ENCODE peak calls at places on chromosomes 2 and 18, in four cellular contexts. One of them, this sample, is unnamed.

GRCh38 chr2:218839893-218840292 is 8.3 kb upstream of the PRKAG3 start:
- DNase-seq in NCI-H1417 treated with DMSO at 0.1 percent for 48 hours: no peak
- DNase-seq in kidney glomerular epithelial cell: no peak
- DNase-seq in AG04450: no peak
- DNase-seq in this sample: no peak

GRCh38 chr2:133526468-133526769 is 41.8 kb downstream of the NCKAP5 start:
- DNase-seq in NCI-H1417 treated with DMSO at 0.1 percent for 48 hours: no peak
- DNase-seq in kidney glomerular epithelial cell: no peak
- DNase-seq in AG04450: no peak
- DNase-seq in this sample: no peak

GRCh38 chr18:22169889-22170420 is 566 bp downstream of the GATA6 start:
- DNase-seq in NCI-H1417 treated with DMSO at 0.1 percent for 48 hours: no peak
- DNase-seq in kidney glomerular epithelial cell: peak; percentile 55
- DNase-seq in AG04450: no peak
- DNase-seq in this sample: no peak

GRCh38 chr2:72961853-72962468 is 44.6 kb downstream of the EMX1 start:
- DNase-seq in NCI-H1417 treated with DMSO at 0.1 percent for 48 hours: no peak
- DNase-seq in kidney glomerular epithelial cell: no peak
- DNase-seq in AG04450: no peak
- DNase-seq in this sample: no peak

GRCh38 chr18:35267809-35268208 is 22.2 kb downstream of the ZSCAN30 start:
- DNase-seq in NCI-H1417 treated with DMSO at 0.1 percent for 48 hours: peak; percentile 73
- DNase-seq in kidney glomerular epithelial cell: no peak
- DNase-seq in AG04450: no peak
- DNase-seq in this sample: no peak

GRCh38 chr18:3323900-3324299 is 62.0 kb downstream of the MYL12B start:
- DNase-seq in NCI-H1417 treated with DMSO at 0.1 percent for 48 hours: no peak
- DNase-seq in kidney glomerular epithelial cell: no peak
- DNase-seq in AG04450: no peak
- DNase-seq in this sample: no peak

GRCh38 chr18:23992119-23992940 is 22.2 kb upstream of the TTC39C start:
- DNase-seq in NCI-H1417 treated with DMSO at 0.1 percent for 48 hours: no peak
- DNase-seq in kidney glomerular epithelial cell: no peak
- DNase-seq in AG04450: no peak
- DNase-seq in this sample: no peak

GRCh38 chr18:46174317-46175039 is 70.3 kb downstream of the HAUS1 start:
- DNase-seq in NCI-H1417 treated with DMSO at 0.1 percent for 48 hours: no peak
- DNase-seq in kidney glomerular epithelial cell: peak; percentile 26
- DNase-seq in AG04450: no peak
- DNase-seq in this sample: no peak

GRCh38 chr2:7801212-7801611 is 880.6 kb upstream of the ID2 start:
- DNase-seq in NCI-H1417 treated with DMSO at 0.1 percent for 48 hours: no peak
- DNase-seq in kidney glomerular epithelial cell: no peak
- DNase-seq in AG04450: no peak
- DNase-seq in this sample: no peak

GRCh38 chr2:160227252-160227651 is 27.2 kb upstream of the ITGB6 start:
- DNase-seq in NCI-H1417 treated with DMSO at 0.1 percent for 48 hours: no peak
- DNase-seq in kidney glomerular epithelial cell: peak; percentile 88
- DNase-seq in AG04450: no peak
- DNase-seq in this sample: no peak

GRCh38 chr2:158999458-158999857 is 31.0 kb downstream of the TANC1 start:
- DNase-seq in NCI-H1417 treated with DMSO at 0.1 percent for 48 hours: no peak
- DNase-seq in kidney glomerular epithelial cell: peak; percentile 19
- DNase-seq in AG04450: no peak
- DNase-seq in this sample: no peak

GRCh38 chr18:78378403-78378802 is 601.2 kb upstream of the SALL3 start:
- DNase-seq in NCI-H1417 treated with DMSO at 0.1 percent for 48 hours: no peak
- DNase-seq in kidney glomerular epithelial cell: no peak
- DNase-seq in AG04450: no peak
- DNase-seq in this sample: no peak

GRCh38 chr2:36565712-36566111 is 32.3 kb downstream of the FEZ2 start:
- DNase-seq in NCI-H1417 treated with DMSO at 0.1 percent for 48 hours: no peak
- DNase-seq in kidney glomerular epithelial cell: no peak
- DNase-seq in AG04450: no peak
- DNase-seq in this sample: no peak

GRCh38 chr2:98454500-98455235 is 10.0 kb downstream of the INPP4A start:
- DNase-seq in NCI-H1417 treated with DMSO at 0.1 percent for 48 hours: no peak
- DNase-seq in kidney glomerular epithelial cell: peak; percentile 11
- DNase-seq in AG04450: no peak
- DNase-seq in this sample: no peak

GRCh38 chr18:36212301-36212977 is 25.1 kb downstream of the MOCOS start:
- DNase-seq in NCI-H1417 treated with DMSO at 0.1 percent for 48 hours: no peak
- DNase-seq in kidney glomerular epithelial cell: no peak
- DNase-seq in AG04450: no peak
- DNase-seq in this sample: no peak

GRCh38 chr18:32937007-32937540 is 164.3 kb upstream of the KLHL14 start:
- DNase-seq in NCI-H1417 treated with DMSO at 0.1 percent for 48 hours: no peak
- DNase-seq in kidney glomerular epithelial cell: peak; percentile 46
- DNase-seq in AG04450: no peak
- DNase-seq in this sample: no peak

GRCh38 chr2:174153757-174154680 is 94.3 kb downstream of the OLA1 start:
- DNase-seq in NCI-H1417 treated with DMSO at 0.1 percent for 48 hours: no peak
- DNase-seq in kidney glomerular epithelial cell: no peak
- DNase-seq in AG04450: peak; percentile 60
- DNase-seq in this sample: no peak

GRCh38 chr2:68768461-68768860 is 33.9 kb downstream of the ARHGAP25 start:
- DNase-seq in NCI-H1417 treated with DMSO at 0.1 percent for 48 hours: no peak
- DNase-seq in kidney glomerular epithelial cell: no peak
- DNase-seq in AG04450: no peak
- DNase-seq in this sample: no peak

GRCh38 chr18:48740846-48741485 is 202.1 kb downstream of the CTIF start:
- DNase-seq in NCI-H1417 treated with DMSO at 0.1 percent for 48 hours: no peak
- DNase-seq in kidney glomerular epithelial cell: no peak
- DNase-seq in AG04450: no peak
- DNase-seq in this sample: no peak

GRCh38 chr18:35343488-35343935 is 708 bp downstream of the ZNF24 start:
- DNase-seq in NCI-H1417 treated with DMSO at 0.1 percent for 48 hours: no peak
- DNase-seq in kidney glomerular epithelial cell: no peak
- DNase-seq in AG04450: no peak
- DNase-seq in this sample: no peak

GRCh38 chr18:63132819-63133200 is 186.8 kb downstream of the BCL2 start:
- DNase-seq in NCI-H1417 treated with DMSO at 0.1 percent for 48 hours: no peak
- DNase-seq in kidney glomerular epithelial cell: no peak
- DNase-seq in AG04450: no peak
- DNase-seq in this sample: no peak

GRCh38 chr2:201923436-201923975 is 110.1 kb upstream of the FZD7 start:
- DNase-seq in NCI-H1417 treated with DMSO at 0.1 percent for 48 hours: no peak
- DNase-seq in kidney glomerular epithelial cell: no peak
- DNase-seq in AG04450: no peak
- DNase-seq in this sample: no peak

GRCh38 chr2:238744951-238745350 is 102.9 kb upstream of the TWIST2 start:
- DNase-seq in NCI-H1417 treated with DMSO at 0.1 percent for 48 hours: no peak
- DNase-seq in kidney glomerular epithelial cell: no peak
- DNase-seq in AG04450: no peak
- DNase-seq in this sample: no peak

GRCh38 chr2:181943411-181944124 is 42.1 kb upstream of the PPP1R1C start:
- DNase-seq in NCI-H1417 treated with DMSO at 0.1 percent for 48 hours: no peak
- DNase-seq in kidney glomerular epithelial cell: no peak
- DNase-seq in AG04450: no peak
- DNase-seq in this sample: no peak

GRCh38 chr2:11305958-11306357 is 38.5 kb downstream of the ROCK2 start:
- DNase-seq in NCI-H1417 treated with DMSO at 0.1 percent for 48 hours: no peak
- DNase-seq in kidney glomerular epithelial cell: no peak
- DNase-seq in AG04450: peak; percentile 54
- DNase-seq in this sample: no peak

GRCh38 chr2:42917374-42918017 is 125.1 kb upstream of the HAAO start:
- DNase-seq in NCI-H1417 treated with DMSO at 0.1 percent for 48 hours: no peak
- DNase-seq in kidney glomerular epithelial cell: peak; percentile 86
- DNase-seq in AG04450: no peak
- DNase-seq in this sample: no peak

GRCh38 chr2:128043041-128043440 is 15.2 kb upstream of the SAP130 start:
- DNase-seq in NCI-H1417 treated with DMSO at 0.1 percent for 48 hours: no peak
- DNase-seq in kidney glomerular epithelial cell: no peak
- DNase-seq in AG04450: no peak
- DNase-seq in this sample: no peak

GRCh38 chr18:41126541-41127235 is 828.3 kb upstream of the PIK3C3 start:
- DNase-seq in NCI-H1417 treated with DMSO at 0.1 percent for 48 hours: no peak
- DNase-seq in kidney glomerular epithelial cell: peak; percentile 62
- DNase-seq in AG04450: no peak
- DNase-seq in this sample: no peak

GRCh38 chr18:13216092-13216582 is 2.4 kb upstream of the LDLRAD4 start:
- DNase-seq in NCI-H1417 treated with DMSO at 0.1 percent for 48 hours: no peak
- DNase-seq in kidney glomerular epithelial cell: peak; percentile 77
- DNase-seq in AG04450: no peak
- DNase-seq in this sample: no peak

GRCh38 chr18:3773303-3773702 is 323.3 kb downstream of the TGIF1 start:
- DNase-seq in NCI-H1417 treated with DMSO at 0.1 percent for 48 hours: no peak
- DNase-seq in kidney glomerular epithelial cell: peak; percentile 23
- DNase-seq in AG04450: no peak
- DNase-seq in this sample: no peak

GRCh38 chr2:136238552-136239346 is 120.8 kb upstream of the CXCR4 start:
- DNase-seq in NCI-H1417 treated with DMSO at 0.1 percent for 48 hours: no peak
- DNase-seq in kidney glomerular epithelial cell: no peak
- DNase-seq in AG04450: no peak
- DNase-seq in this sample: no peak

GRCh38 chr18:62954341-62954740 is 239.0 kb downstream of the PHLPP1 start:
- DNase-seq in NCI-H1417 treated with DMSO at 0.1 percent for 48 hours: peak; percentile 63
- DNase-seq in kidney glomerular epithelial cell: no peak
- DNase-seq in AG04450: no peak
- DNase-seq in this sample: peak; percentile 17

GRCh38 chr2:70897203-70897976 is 38.3 kb upstream of the ATP6V1B1 start:
- DNase-seq in NCI-H1417 treated with DMSO at 0.1 percent for 48 hours: no peak
- DNase-seq in kidney glomerular epithelial cell: no peak
- DNase-seq in AG04450: no peak
- DNase-seq in this sample: no peak

GRCh38 chr2:44635725-44636124 is 274.0 kb downstream of the CAMKMT start:
- DNase-seq in NCI-H1417 treated with DMSO at 0.1 percent for 48 hours: no peak
- DNase-seq in kidney glomerular epithelial cell: no peak
- DNase-seq in AG04450: no peak
- DNase-seq in this sample: no peak

GRCh38 chr2:104412384-104412783 is 441.5 kb upstream of the POU3F3 start:
- DNase-seq in NCI-H1417 treated with DMSO at 0.1 percent for 48 hours: no peak
- DNase-seq in kidney glomerular epithelial cell: no peak
- DNase-seq in AG04450: no peak
- DNase-seq in this sample: no peak

This sample was measured in NCI-H187 treated with DMSO at 0.1 percent for 48 hours.